ENCODE peak calls at places on chromosomes 1 and 21, in eight cellular contexts. L is progenitor cell of endocrine pancreas, K is B cell, N is endothelial cell of umbilical vein, Z is neural progenitor cell, S is left ventricle myocardium inferior, O is HepG2, R is cardiac fibroblast. D is an unnamed sample.

GRCh38 chr1:178060789-178061556 is 32.9 kb upstream of the RASAL2 start:
- DNase-seq in L (no peak), K (no peak), N (no peak), Z (peak), S (no peak), O (peak), R (peak), D (no peak)

GRCh38 chr1:164886101-164886500 is 327.1 kb downstream of the PBX1 start:
- DNase-seq in L (no peak), K (no peak), N (no peak), Z (no peak), S (no peak), O (no peak), R (no peak), D (no peak)

GRCh38 chr1:22711071-22711470 is 432 bp downstream of the EPHB2 start:
- DNase-seq in L (no peak), K (no peak), N (no peak), Z (peak), S (no peak), O (no peak), R (no peak), D (no peak)

GRCh38 chr1:8560611-8561544 is 243.0 kb downstream of the SLC45A1 start:
- DNase-seq in L (no peak), K (peak), N (peak), Z (peak), S (no peak), O (peak), R (peak), D (no peak)

GRCh38 chr1:8651236-8651890 is 166.1 kb downstream of the RERE start:
- DNase-seq in L (no peak), K (no peak), N (peak), Z (no peak), S (no peak), O (no peak), R (no peak), D (no peak)

GRCh38 chr1:153563991-153564390 is 1.7 kb downstream of the S100A2 start:
- DNase-seq in L (no peak), K (no peak), N (no peak), Z (no peak), S (no peak), O (no peak), R (no peak), D (no peak)

GRCh38 chr1:157178490-157178889 is 40.3 kb upstream of the ETV3 start:
- DNase-seq in L (no peak), K (no peak), N (no peak), Z (no peak), S (no peak), O (no peak), R (no peak), D (no peak)

GRCh38 chr1:153478047-153478691 is 17.7 kb upstream of the S100A7 start:
- DNase-seq in L (no peak), K (no peak), N (no peak), Z (no peak), S (no peak), O (no peak), R (no peak), D (no peak)

GRCh38 chr1:204358145-204358544 is 1.6 kb downstream of the PLEKHA6 start:
- DNase-seq in L (no peak), K (no peak), N (no peak), Z (no peak), S (no peak), O (no peak), R (no peak), D (no peak)
- TF ChIP-seq CTCF in L (no peak), K (no peak), N (no peak), Z (peak), S (no peak), O (no peak), R (no peak), D (no peak)

GRCh38 chr1:48235652-48236051 is 13.1 kb downstream of the SLC5A9 start:
- DNase-seq in L (no peak), K (no peak), N (no peak), Z (no peak), S (no peak), O (no peak), R (no peak), D (no peak)

GRCh38 chr1:48233666-48234065 is 11.2 kb downstream of the SLC5A9 start:
- DNase-seq in L (no peak), K (no peak), N (no peak), Z (no peak), S (no peak), O (no peak), R (no peak), D (no peak)

GRCh38 chr1:48232722-48233121 is 10.2 kb downstream of the SLC5A9 start:
- DNase-seq in L (no peak), K (no peak), N (no peak), Z (no peak), S (no peak), O (no peak), R (no peak), D (no peak)

GRCh38 chr1:48234086-48234485 is 11.6 kb downstream of the SLC5A9 start:
- DNase-seq in L (no peak), K (no peak), N (no peak), Z (no peak), S (no peak), O (no peak), R (no peak), D (no peak)

DNA sequence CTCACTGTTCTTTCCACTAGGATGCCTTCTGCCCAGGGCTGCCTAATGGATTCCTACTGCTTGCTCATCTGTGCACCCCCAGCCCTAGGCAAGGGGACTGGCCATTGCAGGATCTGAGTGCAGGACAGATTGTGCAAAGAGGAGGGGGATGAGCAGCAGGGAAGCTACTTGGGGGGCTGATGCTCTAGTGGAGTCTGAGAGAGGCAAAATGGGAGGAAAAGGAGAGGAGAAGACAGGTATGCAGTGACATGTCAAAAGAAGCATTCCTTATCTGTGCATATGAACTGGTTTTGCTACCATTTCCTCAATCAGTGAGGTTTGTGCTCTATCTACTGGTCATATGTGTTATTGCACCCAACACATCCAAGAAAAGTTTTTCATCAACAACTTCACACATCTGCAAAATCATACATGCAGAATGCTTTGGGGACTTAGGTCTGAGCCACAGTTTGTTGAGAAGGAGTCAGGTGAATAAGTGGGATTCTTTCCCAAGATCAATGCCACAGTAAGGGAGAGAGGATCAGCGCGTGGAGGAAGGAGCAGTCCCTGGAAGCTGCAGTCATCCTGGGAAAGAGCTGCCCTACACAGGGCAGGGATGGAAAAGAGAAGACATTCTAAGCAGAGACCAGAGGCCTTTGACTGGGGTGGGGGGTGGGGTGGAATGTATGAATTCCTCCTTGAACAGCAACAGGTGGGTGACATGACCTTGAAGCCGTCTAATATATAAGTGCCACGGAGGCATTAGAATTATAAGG is 14.4 kb downstream of the SLC5A9 start:
- DNase-seq in L (no peak), K (no peak), N (peak), Z (peak), S (no peak), O (peak), R (peak), D (no peak)
- TF ChIP-seq CTCF in L (peak), K (peak), N (peak), Z (peak), S (peak), O (peak), R (peak), D (peak)

DNA sequence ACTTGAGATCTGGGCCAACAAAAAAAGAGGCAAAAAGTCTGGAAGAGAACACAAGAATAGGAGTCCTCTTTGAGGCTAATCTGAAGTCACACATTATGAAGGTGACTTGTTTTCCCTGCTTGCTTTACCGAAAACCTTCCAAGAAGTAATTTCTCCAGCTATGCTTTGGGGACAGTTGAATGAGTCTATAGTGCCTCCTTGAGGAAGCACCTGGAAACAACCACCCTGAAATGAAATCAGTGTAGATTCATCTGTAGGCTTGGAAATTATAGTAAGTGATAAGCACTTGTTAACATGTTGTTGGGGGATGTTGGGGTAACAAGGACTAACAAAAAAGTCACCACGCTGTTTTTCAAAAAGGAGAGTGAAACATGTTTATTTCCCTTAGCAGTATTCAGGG is 23.4 kb upstream of the RPTN start:
- DNase-seq in L (no peak), K (no peak), N (no peak), Z (no peak), S (no peak), O (no peak), R (peak), D (no peak)
- TF ChIP-seq CTCF in L (peak), K (no peak), N (peak), Z (peak), S (peak), O (peak), R (peak), D (no peak)

DNA sequence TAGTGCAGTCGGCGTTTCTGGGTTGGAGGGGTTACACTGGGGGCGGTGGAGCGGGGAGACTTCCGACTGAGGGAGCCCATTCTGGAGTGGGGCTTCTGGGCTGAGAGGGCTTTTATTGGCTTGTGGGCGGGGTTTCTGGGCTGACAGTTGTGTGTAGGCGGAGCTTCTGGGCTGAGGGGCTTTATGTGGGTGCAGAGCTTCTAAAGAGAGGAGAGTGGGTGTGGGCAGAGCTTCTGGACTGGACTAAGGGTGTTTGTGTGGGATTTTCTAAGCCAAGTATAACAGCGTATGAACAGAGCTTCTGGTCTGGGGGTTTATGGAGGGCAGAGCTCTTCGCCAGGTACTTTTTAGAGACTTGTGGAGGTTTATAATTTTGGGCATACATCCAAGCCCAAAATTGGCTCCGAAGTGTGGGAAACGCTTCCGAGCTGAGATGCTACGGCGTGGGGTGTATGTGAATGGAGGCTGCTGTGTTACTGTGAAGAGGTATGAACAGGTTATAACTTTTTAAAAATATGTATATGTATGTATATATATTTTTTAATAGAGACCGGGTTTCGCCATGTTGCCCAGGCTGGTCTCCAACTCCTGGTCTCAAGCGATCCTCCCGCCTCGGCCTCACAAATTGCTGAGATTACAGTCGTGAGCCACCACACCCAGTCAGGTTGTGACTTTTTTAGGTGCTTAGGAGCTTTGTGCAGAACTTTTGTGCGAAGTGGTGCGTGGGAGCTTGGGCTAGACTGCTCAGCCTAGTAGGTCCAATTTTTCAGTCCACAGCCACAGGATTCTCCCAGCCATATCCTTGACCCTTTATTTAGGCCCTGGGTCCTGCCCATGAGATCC is 869 bp downstream of the TMEM39B start:
- DNase-seq in L (no peak), K (no peak), N (no peak), Z (peak), S (no peak), O (no peak), R (no peak), D (no peak)
- TF ChIP-seq CTCF in L (peak), K (peak), N (peak), Z (no peak), S (peak), O (no peak), R (peak), D (no peak)

DNA sequence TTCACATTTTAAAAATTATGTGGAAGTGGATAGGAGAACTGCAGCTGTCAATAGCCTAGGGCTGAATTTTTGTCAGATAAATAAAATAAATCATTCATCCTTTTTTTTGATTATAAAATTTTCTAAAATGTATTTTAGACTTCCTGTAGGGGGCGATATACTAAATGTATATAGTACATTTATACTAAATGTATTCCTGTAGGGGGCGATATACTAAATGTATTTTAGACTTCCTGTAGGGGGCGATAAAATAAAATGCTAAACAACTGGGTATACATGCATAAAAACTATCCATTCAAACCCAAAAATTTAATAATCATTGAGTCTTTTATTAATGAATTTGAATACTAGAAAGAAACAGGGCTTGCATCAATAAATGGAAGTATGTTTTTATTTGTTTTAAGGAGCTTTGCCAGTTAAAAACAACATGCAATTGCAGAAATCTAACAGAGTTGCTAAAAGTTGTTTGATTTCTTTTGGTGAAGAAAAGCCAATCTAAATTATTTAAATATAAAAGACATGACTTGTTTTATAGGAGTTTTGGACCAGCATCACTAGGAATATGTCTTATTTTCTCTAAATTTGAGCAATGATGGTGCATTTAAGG is 31.4 kb downstream of the CLCA1 start:
- DNase-seq in L (no peak), K (no peak), N (peak), Z (peak), S (no peak), O (peak), R (peak), D (no peak)
- TF ChIP-seq CTCF in L (peak), K (peak), N (peak), Z (peak), S (peak), O (peak), R (peak), D (peak)

GRCh38 chr1:245222931-245223330 is 68.1 kb downstream of the KIF26B start:
- DNase-seq in L (no peak), K (no peak), N (no peak), Z (no peak), S (no peak), O (no peak), R (no peak), D (no peak)
- TF ChIP-seq CTCF in L (no peak), K (no peak), N (no peak), Z (no peak), S (no peak), O (no peak), R (no peak), D (no peak)

DNA sequence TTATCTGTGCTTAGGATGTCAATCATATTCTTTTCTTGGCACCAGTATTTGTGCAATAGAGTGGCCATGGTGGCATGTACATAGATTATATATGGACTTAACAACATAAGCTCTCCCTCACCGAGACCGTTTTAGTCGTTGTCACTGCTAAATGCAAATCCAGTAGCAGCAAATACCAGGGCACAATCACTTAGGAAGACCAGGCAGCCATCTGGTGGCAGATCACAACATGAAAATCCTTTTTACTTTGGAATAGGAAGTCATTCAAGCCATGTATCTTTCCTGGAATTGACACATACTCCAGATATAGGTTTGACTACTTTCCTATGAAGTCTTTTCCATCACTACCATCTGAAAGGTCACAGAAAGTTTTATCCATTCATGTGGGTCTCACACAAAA is 53.2 kb upstream of the C1orf87 start:
- DNase-seq in L (no peak), K (no peak), N (no peak), Z (peak), S (no peak), O (no peak), R (peak), D (no peak)
- TF ChIP-seq CTCF in L (no peak), K (no peak), N (no peak), Z (peak), S (no peak), O (no peak), R (no peak), D (no peak)

GRCh38 chr1:64553285-64553684 is 83.4 kb downstream of the CACHD1 start:
- DNase-seq in L (no peak), K (no peak), N (no peak), Z (no peak), S (no peak), O (peak), R (no peak), D (no peak)
- TF ChIP-seq CTCF in L (no peak), K (no peak), N (no peak), Z (no peak), S (peak), O (peak), R (no peak), D (no peak)

GRCh38 chr1:223557125-223557465 is 108.4 kb downstream of the CAPN8 start:
- DNase-seq in L (no peak), K (no peak), N (no peak), Z (no peak), S (no peak), O (no peak), R (no peak), D (no peak)
- TF ChIP-seq CTCF in L (no peak), K (no peak), N (no peak), Z (no peak), S (no peak), O (no peak), R (no peak), D (no peak)

GRCh38 chr21:26843912-26844257 is 1.3 kb downstream of the ADAMTS1 start:
- DNase-seq in L (peak), K (no peak), N (no peak), Z (peak), S (no peak), O (no peak), R (peak), D (no peak)
- TF ChIP-seq CTCF in L (no peak), K (no peak), N (peak), Z (no peak), S (no peak), O (no peak), R (peak), D (no peak)

D was measured in natural killer cell.